ENCODE peak calls at places on chromosome 5, in seven cellular contexts. Y is psoas muscle, D is adrenal gland, V is endodermal cell, E is transverse colon, N is IMR-90, X is pancreas. K is an unnamed sample.

GRCh38 chr5:176610430-176610763 is 441 bp upstream of the GPRIN1 start:
- DNase-seq in Y (no peak), D (no peak), V (no peak), E (no peak), N (no peak), X (no peak), K (no peak)

GRCh38 chr5:166365164-166365563 is 1926.3 kb upstream of the WWC1 start:
- DNase-seq in Y (no peak), D (no peak), V (no peak), E (no peak), N (no peak), X (no peak), K (no peak)

GRCh38 chr5:25568294-25568693 is 923.5 kb upstream of the CDH10 start:
- DNase-seq in Y (no peak), D (no peak), V (no peak), E (no peak), N (no peak), X (no peak), K (no peak)

GRCh38 chr5:67985686-67986387 is 229.7 kb upstream of the PIK3R1 start:
- DNase-seq in Y (no peak), D (no peak), V (no peak), E (no peak), N (peak; percentile 11), X (no peak), K (peak; percentile 68)

GRCh38 chr5:170508660-170509322 is 5.0 kb downstream of the KCNIP1 start:
- DNase-seq in Y (no peak), D (no peak), V (no peak), E (no peak), N (no peak), X (no peak), K (no peak)

GRCh38 chr5:33675958-33676464 is 215.8 kb downstream of the ADAMTS12 start:
- DNase-seq in Y (no peak), D (no peak), V (no peak), E (no peak), N (no peak), X (no peak), K (no peak)

GRCh38 chr5:55172937-55173695 is at the start of gene CDC20B:
- DNase-seq in Y (peak; percentile 78), D (peak; percentile 59), V (peak; percentile 93), E (peak; percentile 81), N (peak; percentile 63), X (peak; percentile 92), K (peak; percentile 68)

GRCh38 chr5:68419637-68420452 is 204.3 kb downstream of the PIK3R1 start:
- DNase-seq in Y (no peak), D (no peak), V (no peak), E (peak; percentile 46), N (no peak), X (no peak), K (peak; percentile 69)

GRCh38 chr5:168699002-168699401 is 119.8 kb upstream of the PANK3 start:
- DNase-seq in Y (peak; percentile 48), D (no peak), V (no peak), E (no peak), N (no peak), X (no peak), K (no peak)

GRCh38 chr5:24225051-24225450 is 419.7 kb downstream of the CDH10 start:
- DNase-seq in Y (no peak), D (no peak), V (no peak), E (no peak), N (no peak), X (no peak), K (no peak)

GRCh38 chr5:139131881-139132480 is 66.2 kb downstream of the SIL1 start:
- DNase-seq in Y (no peak), D (no peak), V (no peak), E (no peak), N (peak; percentile 16), X (no peak), K (peak; percentile 35)

GRCh38 chr5:169431386-169431785 is 130.4 kb upstream of the SLIT3 start:
- DNase-seq in Y (no peak), D (no peak), V (no peak), E (no peak), N (no peak), X (no peak), K (peak; percentile 35)

GRCh38 chr5:57494104-57495098 is 11.8 kb upstream of the ACTBL2 start:
- DNase-seq in Y (no peak), D (peak; percentile 80), V (peak; percentile 63), E (peak; percentile 41), N (peak; percentile 98), X (peak; percentile 60), K (peak; percentile 99)

GRCh38 chr5:66367814-66368541 is 223.9 kb downstream of the SREK1 start:
- DNase-seq in Y (no peak), D (no peak), V (no peak), E (no peak), N (no peak), X (no peak), K (no peak)

GRCh38 chr5:80516826-80517225 is 28.9 kb downstream of the FAM151B start:
- DNase-seq in Y (no peak), D (no peak), V (no peak), E (no peak), N (peak; percentile 94), X (no peak), K (peak; percentile 92)

GRCh38 chr5:177154003-177154643 is 20.6 kb downstream of the NSD1 start:
- DNase-seq in Y (no peak), D (peak; percentile 40), V (no peak), E (no peak), N (peak; percentile 36), X (no peak), K (no peak)

GRCh38 chr5:148973455-148973854 is 89.4 kb downstream of the SH3TC2 start:
- DNase-seq in Y (no peak), D (no peak), V (no peak), E (no peak), N (peak; percentile 67), X (no peak), K (no peak)

GRCh38 chr5:132887326-132887725 is 13.9 kb downstream of the LEAP2 start:
- DNase-seq in Y (no peak), D (no peak), V (no peak), E (no peak), N (peak; percentile 59), X (no peak), K (peak; percentile 32)

GRCh38 chr5:90293931-90294330 is 115.6 kb downstream of the CETN3 start:
- DNase-seq in Y (no peak), D (no peak), V (peak; percentile 63), E (no peak), N (peak; percentile 3), X (no peak), K (peak; percentile 24)

GRCh38 chr5:163915481-163915961 is 410.1 kb downstream of the MAT2B start:
- DNase-seq in Y (no peak), D (no peak), V (no peak), E (peak; percentile 52), N (peak; percentile 57), X (no peak), K (peak; percentile 74)

GRCh38 chr5:73883646-73884045 is 257.6 kb downstream of the ARHGEF28 start:
- DNase-seq in Y (no peak), D (no peak), V (no peak), E (no peak), N (no peak), X (no peak), K (peak; percentile 62)

GRCh38 chr5:142296914-142297417 is 27.9 kb downstream of the SPRY4 start:
- DNase-seq in Y (no peak), D (peak; percentile 72), V (peak; percentile 44), E (no peak), N (peak; percentile 90), X (no peak), K (peak; percentile 76)

GRCh38 chr5:169424279-169424955 is 123.5 kb upstream of the SLIT3 start:
- DNase-seq in Y (no peak), D (no peak), V (no peak), E (no peak), N (no peak), X (no peak), K (no peak)

GRCh38 chr5:29720954-29721353 is 1472.5 kb upstream of the CDH6 start:
- DNase-seq in Y (no peak), D (no peak), V (no peak), E (no peak), N (no peak), X (no peak), K (no peak)
- TF ChIP-seq CTCF in Y (no peak), D (no peak), V (peak; percentile 33), E (no peak), N (no peak), X (no peak), K (no peak)

GRCh38 chr5:10812218-10812617 is 51.2 kb upstream of the DAP start:
- DNase-seq in Y (no peak), D (no peak), V (no peak), E (no peak), N (no peak), X (no peak), K (no peak)

GRCh38 chr5:10808347-10809212 is 47.5 kb upstream of the DAP start:
- DNase-seq in Y (no peak), D (no peak), V (no peak), E (no peak), N (no peak), X (no peak), K (no peak)
- H3K4me3 ChIP-seq in Y (no peak overlapping the region), D (no peak overlapping the region), V (no peak overlapping the region), E (no peak overlapping the region), N (no peak overlapping the region), X (no peak overlapping the region), K (no peak overlapping the region)

GRCh38 chr5:78127875-78128274 is 166.6 kb downstream of the AP3B1 start:
- DNase-seq in Y (no peak), D (peak; percentile 52), V (peak; percentile 71), E (no peak), N (no peak), X (no peak), K (no peak)
- TF ChIP-seq CTCF in Y (no peak), D (no peak), V (peak; percentile 79), E (no peak), N (no peak), X (no peak), K (peak; percentile 46)

DNA sequence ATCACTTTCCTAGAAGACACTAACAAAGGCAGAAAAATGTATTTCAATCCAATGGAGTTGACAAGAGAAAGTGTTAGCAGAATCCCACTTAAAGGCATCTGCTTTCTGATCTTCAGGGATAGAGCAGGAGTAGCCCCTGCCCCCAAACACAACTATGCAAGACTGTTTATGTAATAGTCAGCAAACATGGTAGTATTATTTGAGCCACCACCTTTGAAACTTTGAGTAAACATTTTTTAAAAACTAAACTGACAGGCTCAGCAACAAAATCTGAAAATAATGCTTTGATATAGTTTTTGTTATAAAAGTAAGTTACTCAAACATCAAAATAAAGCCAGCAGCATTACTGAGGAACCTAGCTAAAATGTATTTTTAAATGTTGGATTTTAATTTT is 4.8 kb downstream of the ELL2 start:
- DNase-seq in Y (no peak), D (no peak), V (no peak), E (no peak), N (no peak), X (no peak), K (no peak)
- H3K4me3 ChIP-seq in Y (peak overlapping the region; percentile 94), D (no peak overlapping the region), V (peak overlapping the region; percentile 96), E (no peak overlapping the region), N (peak overlapping the region; percentile 99), X (no peak overlapping the region), K (no peak overlapping the region)

GRCh38 chr5:181173420-181174342 is 26.3 kb downstream of the OR2V2 start:
- DNase-seq in Y (no peak), D (no peak), V (peak; percentile 95), E (no peak), N (peak; percentile 79), X (no peak), K (peak; percentile 54)
- TF ChIP-seq CTCF in Y (no peak), D (no peak), V (peak; percentile 24), E (no peak), N (no peak), X (no peak), K (no peak)